ENCODE peak calls at places on chromosomes 12 and 14, in four cellular contexts. Y is brain microvascular endothelial cell, Z is thoracic aorta, V is upper lobe of right lung. W is an unnamed sample.

GRCh38 chr12:116864371-116865160 is 16.7 kb downstream of the HRK start:
- DNase-seq in Y (peak), Z (no peak), V (no peak), W (no peak)

GRCh38 chr12:49968431-49968830 is 4.3 kb upstream of the AQP6 start:
- DNase-seq in Y (no peak), Z (no peak), V (no peak), W (no peak)

GRCh38 chr12:114355389-114356088 is 50.4 kb downstream of the TBX5 start:
- DNase-seq in Y (no peak), Z (no peak), V (no peak), W (no peak)

GRCh38 chr12:53452159-53453077 is 516 bp downstream of the PCBP2 start:
- DNase-seq in Y (peak), Z (peak), V (peak), W (peak)

GRCh38 chr14:54567224-54567633 is 301 bp downstream of the SAMD4A start:
- DNase-seq in Y (no peak), Z (no peak), V (no peak), W (no peak)

GRCh38 chr12:52203126-52203921 is 11.5 kb upstream of the KRT80 start:
- DNase-seq in Y (peak), Z (peak), V (peak), W (peak)

GRCh38 chr14:69312608-69313007 is 52.6 kb downstream of the GALNT16 start:
- DNase-seq in Y (no peak), Z (no peak), V (peak), W (no peak)

GRCh38 chr14:21498540-21499526 is 12.3 kb downstream of the METTL3 start:
- DNase-seq in Y (peak), Z (no peak), V (no peak), W (no peak)

GRCh38 chr12:119728437-119728730 is 60.5 kb downstream of the PRKAB1 start:
- DNase-seq in Y (no peak), Z (no peak), V (no peak), W (no peak)

GRCh38 chr14:32507029-32507984 is 178.2 kb downstream of the AKAP6 start:
- DNase-seq in Y (peak), Z (no peak), V (no peak), W (no peak)

GRCh38 chr12:99553461-99553860 is 94.1 kb upstream of the GARIN6 start:
- DNase-seq in Y (no peak), Z (no peak), V (no peak), W (no peak)

GRCh38 chr12:64890873-64891468 is 66.5 kb downstream of the TBC1D30 start:
- DNase-seq in Y (peak), Z (no peak), V (no peak), W (no peak)

GRCh38 chr12:81692008-81692407 is 67.1 kb downstream of the PPFIA2 start:
- DNase-seq in Y (no peak), Z (no peak), V (no peak), W (no peak)

GRCh38 chr14:104776961-104777807 is 18.4 kb downstream of the AKT1 start:
- DNase-seq in Y (no peak), Z (no peak), V (no peak), W (no peak)

GRCh38 chr12:130522244-130522834 is 184.7 kb downstream of the PIWIL1 start:
- DNase-seq in Y (no peak), Z (no peak), V (no peak), W (no peak)

GRCh38 chr12:97545804-97546203 is 83.2 kb downstream of the RMST start:
- DNase-seq in Y (no peak), Z (no peak), V (no peak), W (no peak)

GRCh38 chr12:8629486-8630033 is 16.9 kb upstream of the AICDA start:
- DNase-seq in Y (peak), Z (no peak), V (no peak), W (no peak)

GRCh38 chr12:27981874-27982273 is 9.3 kb upstream of the PTHLH start:
- DNase-seq in Y (no peak), Z (no peak), V (no peak), W (no peak)

GRCh38 chr12:22334696-22335290 is at the start of gene ST8SIA1:
- DNase-seq in Y (no peak), Z (no peak), V (peak), W (no peak)

GRCh38 chr12:32344047-32344446 is 55.3 kb upstream of the FGD4 start:
- DNase-seq in Y (no peak), Z (no peak), V (no peak), W (no peak)

GRCh38 chr12:34219046-34219770 is 196.9 kb downstream of the ALG10 start:
- DNase-seq in Y (no peak), Z (no peak), V (no peak), W (no peak)

GRCh38 chr14:88937706-88938105 is 113.3 kb downstream of the TTC8 start:
- DNase-seq in Y (peak), Z (no peak), V (no peak), W (no peak)

GRCh38 chr12:91577586-91578539 is 395.2 kb upstream of the DCN start:
- DNase-seq in Y (no peak), Z (no peak), V (no peak), W (no peak)

GRCh38 chr12:63079791-63080395 is 71.1 kb downstream of the AVPR1A start:
- DNase-seq in Y (peak), Z (no peak), V (no peak), W (no peak)

GRCh38 chr14:60721331-60722162 is 2.6 kb downstream of the SIX4 start:
- DNase-seq in Y (peak), Z (peak), V (peak), W (peak)

GRCh38 chr12:40063424-40063823 is 42.5 kb downstream of the SLC2A13 start:
- DNase-seq in Y (no peak), Z (no peak), V (no peak), W (no peak)

GRCh38 chr12:57001448-57001906 is 4.9 kb downstream of the ZBTB39 start:
- DNase-seq in Y (peak), Z (no peak), V (peak), W (peak)

GRCh38 chr14:91229743-91230200 is 14.7 kb downstream of the GPR68 start:
- DNase-seq in Y (peak), Z (no peak), V (no peak), W (no peak)

GRCh38 chr14:28678887-28679286 is 87.7 kb upstream of the FOXG1 start:
- DNase-seq in Y (no peak), Z (no peak), V (no peak), W (no peak)

GRCh38 chr14:65815127-65815526 is 402.6 kb downstream of the FUT8 start:
- DNase-seq in Y (no peak), Z (no peak), V (no peak), W (no peak)

GRCh38 chr14:65817011-65817410 is 404.5 kb downstream of the FUT8 start:
- DNase-seq in Y (no peak), Z (no peak), V (no peak), W (no peak)

GRCh38 chr14:65810326-65810725 is 397.8 kb downstream of the FUT8 start:
- DNase-seq in Y (no peak), Z (no peak), V (no peak), W (no peak)

GRCh38 chr14:65808390-65808789 is 395.9 kb downstream of the FUT8 start:
- DNase-seq in Y (no peak), Z (no peak), V (no peak), W (no peak)

GRCh38 chr14:65813760-65814387 is 401.3 kb downstream of the FUT8 start:
- DNase-seq in Y (no peak), Z (no peak), V (no peak), W (no peak)
- TF ChIP-seq CTCF in Y (no peak), Z (no peak), V (no peak), W (no peak)

GRCh38 chr14:103729496-103730448 is 14.2 kb downstream of the ZFYVE21 start:
- DNase-seq in Y (no peak), Z (no peak), V (no peak), W (no peak)

GRCh38 chr14:103731916-103732867 is 16.6 kb downstream of the ZFYVE21 start:
- DNase-seq in Y (no peak), Z (no peak), V (no peak), W (no peak)

GRCh38 chr14:103728721-103729120 is 13.1 kb downstream of the ZFYVE21 start:
- DNase-seq in Y (no peak), Z (no peak), V (no peak), W (no peak)

GRCh38 chr14:103731481-103731880 is 15.9 kb downstream of the ZFYVE21 start:
- DNase-seq in Y (no peak), Z (no peak), V (no peak), W (no peak)

GRCh38 chr14:103730490-103731035 is 15.0 kb downstream of the ZFYVE21 start:
- DNase-seq in Y (no peak), Z (no peak), V (no peak), W (no peak)
- TF ChIP-seq CTCF in Y (peak), Z (no peak), V (peak), W (no peak)

DNA sequence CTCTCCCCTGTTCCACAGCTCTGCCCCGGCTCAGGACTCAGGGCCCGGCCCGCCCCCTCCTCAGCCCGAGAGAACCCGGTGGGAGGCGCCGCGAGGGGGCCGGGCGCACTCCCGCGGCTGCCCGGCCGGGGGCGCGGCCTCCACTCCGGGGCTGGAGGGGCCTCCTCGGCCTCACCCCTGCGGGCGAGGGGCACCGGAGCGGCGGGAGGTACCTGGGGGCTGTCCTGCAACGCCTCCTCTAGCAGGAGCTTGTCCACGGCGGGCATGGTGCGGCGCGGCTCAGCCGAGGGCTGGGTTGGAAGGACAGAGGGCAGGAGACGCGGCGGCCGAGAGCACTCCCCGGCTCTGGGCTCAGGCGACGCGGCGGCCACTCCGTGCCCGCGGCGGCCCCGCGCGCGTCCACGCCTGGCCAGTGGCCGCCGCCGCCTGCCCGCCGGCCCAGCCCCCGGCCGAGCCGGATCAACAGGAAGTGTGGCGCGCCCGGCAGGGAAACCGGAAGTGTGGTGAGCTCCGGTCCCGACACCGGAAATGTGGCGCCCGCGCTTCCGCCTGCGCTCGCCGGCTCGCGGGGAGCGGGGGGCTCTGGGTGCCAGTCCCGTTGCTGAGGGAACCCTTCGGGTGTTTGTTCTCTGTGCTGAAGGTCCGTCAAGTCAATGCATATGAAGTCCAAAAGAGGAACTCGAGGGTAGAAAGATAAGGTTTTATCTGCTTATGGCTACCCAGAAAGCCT is at the start of gene APPL2:
- DNase-seq in Y (peak), Z (peak), V (peak), W (peak)
- TF ChIP-seq CTCF in Y (no peak), Z (peak), V (peak), W (no peak)

DNA sequence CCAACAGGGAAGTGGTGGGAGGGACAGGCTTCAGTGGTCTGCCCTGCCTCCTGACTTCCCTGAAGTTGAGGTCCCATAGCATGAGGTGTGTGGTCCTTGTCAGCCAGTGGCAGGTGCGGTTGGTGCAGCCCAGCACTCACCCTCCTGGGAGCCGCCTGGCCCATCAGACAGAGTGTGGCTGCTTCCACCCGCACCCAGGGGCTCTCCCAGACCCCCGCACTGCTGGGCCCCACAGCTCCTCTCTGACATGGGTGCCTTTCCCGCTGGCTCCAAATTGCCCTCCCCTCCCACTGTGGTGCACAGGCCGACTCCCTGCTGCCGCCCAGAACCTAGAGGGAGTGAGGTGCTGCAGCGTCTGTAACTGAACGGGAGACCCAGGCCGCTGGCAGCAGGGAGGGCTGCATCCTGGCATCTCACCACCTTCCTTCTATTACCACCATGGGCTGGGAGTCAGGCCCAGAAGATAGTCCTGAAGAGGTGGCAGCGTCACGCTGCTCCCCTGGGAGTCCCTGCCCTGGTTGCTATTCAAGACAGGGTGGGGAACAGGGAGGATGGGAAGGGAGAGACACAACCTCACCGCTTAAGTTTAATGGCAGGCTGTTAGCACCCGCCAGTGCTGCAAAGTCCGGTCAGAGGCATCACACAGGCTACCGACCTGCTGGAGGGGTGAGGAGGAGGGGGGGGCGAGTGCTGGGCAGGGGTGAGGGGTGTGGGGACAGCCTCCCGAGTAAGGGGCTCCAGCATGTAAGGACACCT is 180.6 kb upstream of the PRMT8 start:
- DNase-seq in Y (no peak), Z (no peak), V (no peak), W (no peak)
- TF ChIP-seq CTCF in Y (no peak), Z (no peak), V (no peak), W (no peak)

DNA sequence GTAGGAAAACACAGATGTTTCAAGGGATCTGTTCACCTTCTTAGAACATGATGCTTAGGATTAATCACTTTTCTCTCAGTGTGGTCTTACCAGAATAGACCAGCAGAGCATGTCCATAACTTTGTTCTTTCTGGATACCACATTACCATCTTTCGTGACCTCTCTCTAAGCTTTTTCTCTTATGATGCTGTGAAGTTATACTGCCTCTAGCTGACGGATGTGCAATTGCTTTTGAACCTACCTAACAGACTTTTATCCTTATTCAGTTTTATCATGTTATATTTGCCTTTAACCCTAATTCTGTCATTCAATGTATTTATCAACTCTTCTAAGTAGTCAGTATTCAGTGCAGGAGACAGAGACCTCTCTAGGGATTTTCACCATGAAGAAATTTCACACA is 246.7 kb downstream of the DACT1 start:
- DNase-seq in Y (no peak), Z (no peak), V (no peak), W (no peak)
- TF ChIP-seq CTCF in Y (peak), Z (no peak), V (peak), W (no peak)

DNA sequence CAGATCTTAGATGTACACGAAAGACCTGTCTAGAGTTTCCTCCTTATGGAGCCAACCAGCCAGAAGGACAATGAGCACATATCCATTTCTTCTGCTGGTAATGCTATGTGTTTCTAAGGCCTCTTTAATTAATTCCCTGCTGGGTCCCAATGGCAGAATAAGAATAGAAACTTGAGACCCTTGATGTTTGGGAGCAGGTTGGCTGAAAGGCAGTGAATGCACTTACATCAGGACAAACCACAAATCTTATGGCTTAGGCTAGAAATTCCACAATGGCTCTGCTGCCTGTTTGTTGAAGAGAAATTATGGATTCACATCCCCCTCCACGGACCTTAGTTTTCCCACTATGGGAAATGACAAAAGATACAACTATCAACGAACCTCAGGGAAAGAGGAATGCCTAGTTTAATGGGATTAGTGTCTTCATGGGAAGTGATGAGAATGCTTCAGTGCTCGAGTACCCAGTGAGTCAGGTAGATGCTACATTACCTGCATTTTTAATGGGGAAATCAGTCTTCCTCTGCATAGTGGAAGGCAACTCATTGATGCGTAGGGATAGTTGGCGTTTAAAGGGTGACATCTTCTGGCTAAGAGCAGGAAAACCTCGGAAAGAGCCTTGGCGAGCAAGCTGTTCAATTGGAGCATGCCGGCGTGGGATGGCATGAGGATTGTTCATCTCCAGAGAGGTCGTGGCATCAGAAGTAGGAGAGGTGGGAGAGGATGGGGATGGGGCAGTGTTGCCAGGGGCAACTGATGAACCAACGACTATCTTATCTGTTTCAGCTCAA is 46.5 kb downstream of the PAPLN start:
- DNase-seq in Y (no peak), Z (no peak), V (no peak), W (no peak)
- TF ChIP-seq CTCF in Y (peak), Z (no peak), V (no peak), W (no peak)

DNA sequence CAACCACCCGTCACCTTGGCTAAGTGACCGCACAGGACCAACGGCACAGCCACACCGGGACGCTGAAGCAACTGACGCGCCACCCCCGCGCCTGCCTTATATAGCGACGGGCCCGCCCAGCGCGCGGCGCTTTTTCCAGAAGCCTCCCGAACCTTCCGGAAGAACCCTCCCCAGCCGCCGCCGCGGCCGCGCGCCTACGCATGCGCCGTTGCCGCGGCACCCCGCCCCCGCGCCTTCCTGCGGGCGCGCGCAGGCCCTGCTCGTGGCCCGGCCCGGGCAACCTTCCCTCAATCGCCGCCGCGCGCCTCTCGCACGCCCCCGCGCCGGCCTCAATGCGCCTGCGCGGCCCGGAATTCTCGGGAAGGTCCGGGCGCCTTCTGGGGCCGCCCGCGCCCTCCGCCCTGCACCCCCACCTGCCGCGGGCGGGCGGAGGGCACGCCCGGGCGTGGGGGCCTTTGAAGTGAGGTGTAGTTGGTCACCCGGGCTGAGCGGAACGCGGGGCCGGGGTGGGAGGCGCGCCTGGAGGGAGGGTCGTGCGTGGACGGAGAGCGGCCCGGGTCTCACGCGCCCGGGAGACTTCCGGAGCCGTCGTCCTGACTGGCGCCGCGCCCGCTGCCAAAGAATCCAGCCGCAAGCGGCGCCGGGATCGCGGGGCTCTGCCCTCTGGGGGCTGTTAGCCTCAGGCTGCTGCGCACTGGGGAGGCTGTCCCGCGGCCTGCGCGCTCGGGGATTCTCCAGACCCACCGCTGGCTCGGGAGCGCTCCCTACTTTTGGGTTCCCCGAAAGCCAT is at the start of gene HSP90AA1:
- DNase-seq in Y (peak), Z (peak), V (peak), W (peak)
- TF ChIP-seq CTCF in Y (no peak), Z (no peak), V (peak), W (no peak)

GRCh38 chr12:67927231-67927630 is 62.0 kb upstream of the IFNG-AS1 start:
- DNase-seq in Y (no peak), Z (no peak), V (no peak), W (no peak)
- TF ChIP-seq CTCF in Y (no peak), Z (no peak), V (no peak), W (no peak)

GRCh38 chr14:76924363-76925151 is 98.3 kb downstream of the LRRC74A start:
- DNase-seq in Y (peak), Z (no peak), V (no peak), W (no peak)
- TF ChIP-seq CTCF in Y (no peak), Z (no peak), V (no peak), W (no peak)

W was measured in omental fat pad.